ENCODE peak calls at places on chromosomes 4 and X, in six cellular contexts. P, M, V, O, C and D are unnamed samples.

GRCh38 chrX:38664285-38664684 is 102.9 kb downstream of the TSPAN7 start:
- DNase-seq in M (no peak), O (peak; percentile 58), V (peak; percentile 32), C (peak; percentile 29), P (peak; percentile 26), D (no peak)

GRCh38 chrX:151088221-151088620 is 88.2 kb upstream of the GPR50 start:
- DNase-seq in M (no peak), V (no peak), O (no peak), P (no peak), C (no peak), D (no peak)

GRCh38 chr4:157992038-157992706 is 180.7 kb downstream of the GASK1B start:
- DNase-seq in C (peak; percentile 62), M (peak; percentile 54), O (peak; percentile 72), V (peak; percentile 56), P (peak; percentile 73), D (peak; percentile 7)

GRCh38 chr4:38243385-38244053 is 283.3 kb downstream of the PTTG2 start:
- DNase-seq in O (no peak), M (no peak), C (peak; percentile 3), P (no peak), V (no peak), D (no peak)

GRCh38 chrX:57821703-57822375 is 88.4 kb downstream of the ZXDA start:
- DNase-seq in C (peak; percentile 30), P (peak; percentile 48), M (peak; percentile 7), V (peak; percentile 55), O (peak; percentile 54), D (peak; percentile 23)

GRCh38 chr4:155909615-155910226 is 6.2 kb downstream of the TDO2 start:
- DNase-seq in O (no peak), P (no peak), V (no peak), M (no peak), C (no peak), D (no peak)

GRCh38 chr4:150849016-150849415 is 166.1 kb downstream of the LRBA start:
- DNase-seq in P (no peak), O (no peak), C (peak; percentile 30), V (no peak), M (no peak), D (no peak)

GRCh38 chrX:140346711-140347110 is 158.2 kb downstream of the SOX3 start:
- DNase-seq in C (peak; percentile 56), O (no peak), M (no peak), P (no peak), V (no peak), D (no peak)

GRCh38 chrX:67692246-67692645 is 148.4 kb downstream of the AR start:
- DNase-seq in P (no peak), V (peak; percentile 24), M (peak; percentile 7), C (peak; percentile 84), O (no peak), D (no peak)

GRCh38 chr4:188147176-188147575 is 7.9 kb downstream of the TRIML1 start:
- DNase-seq in C (no peak), O (no peak), M (no peak), V (no peak), P (no peak), D (no peak)

GRCh38 chrX:12721042-12721441 is 70.2 kb upstream of the PRPS2 start:
- DNase-seq in O (peak; percentile 53), M (no peak), P (no peak), V (peak; percentile 1), C (no peak), D (no peak)

GRCh38 chr4:107897823-107898222 is 33.5 kb upstream of the CYP2U1 start:
- DNase-seq in P (no peak), C (no peak), M (no peak), O (no peak), V (no peak), D (no peak)

GRCh38 chr4:86848732-86849617 is at the start of gene SLC10A6:
- DNase-seq in V (no peak), O (no peak), M (no peak), P (no peak), C (no peak), D (no peak)

GRCh38 chrX:22163306-22163705 is 109.4 kb upstream of the CBLL2 start:
- DNase-seq in P (no peak), M (no peak), V (no peak), O (no peak), C (no peak), D (no peak)

GRCh38 chr4:7761720-7762119 is 177.9 kb downstream of the AFAP1 start:
- DNase-seq in C (peak; percentile 50), P (peak; percentile 32), O (peak; percentile 83), V (peak; percentile 72), M (no peak), D (peak; percentile 86)

GRCh38 chr4:106284227-106284626 is 31.8 kb downstream of the TBCK start:
- DNase-seq in P (no peak), M (no peak), C (no peak), O (no peak), V (no peak), D (no peak)

GRCh38 chrX:134537179-134537945 is 77.4 kb downstream of the HPRT1 start:
- DNase-seq in M (no peak), P (peak; percentile 31), C (peak; percentile 71), V (no peak), O (no peak), D (no peak)

GRCh38 chr4:121943941-121944340 is 7.9 kb downstream of the TRPC3 start:
- DNase-seq in V (peak; percentile 32), C (no peak), M (no peak), P (no peak), O (peak; percentile 53), D (no peak)

GRCh38 chr4:85744950-85745349 is 270.0 kb downstream of the ARHGAP24 start:
- DNase-seq in V (no peak), M (no peak), O (no peak), C (peak; percentile 77), P (peak; percentile 46), D (no peak)

GRCh38 chr4:128288689-128289106 is 1.1 kb upstream of the PGRMC2 start:
- DNase-seq in C (peak; percentile 45), O (peak; percentile 52), P (no peak), M (no peak), V (peak; percentile 64), D (peak; percentile 12)

GRCh38 chrX:34382416-34382815 is 250.3 kb upstream of the FAM47A start:
- DNase-seq in V (no peak), M (no peak), O (no peak), P (no peak), C (peak; percentile 24), D (no peak)

GRCh38 chr4:140790765-140791164 is 34.6 kb upstream of the TBC1D9 start:
- DNase-seq in C (peak; percentile 7), P (no peak), V (peak; percentile 85), O (no peak), M (no peak), D (peak; percentile 26)

GRCh38 chr4:1115528-1116293 is 2.3 kb upstream of the RNF212 start:
- DNase-seq in P (no peak), C (no peak), O (no peak), V (no peak), M (no peak), D (no peak)

GRCh38 chrX:67607436-67607835 is 63.6 kb downstream of the AR start:
- DNase-seq in O (no peak), P (no peak), V (no peak), M (peak; percentile 32), C (peak; percentile 63), D (no peak)

GRCh38 chr4:139214039-139214534 is 37.1 kb upstream of the ELF2 start:
- DNase-seq in O (peak; percentile 44), P (no peak), V (peak; percentile 89), M (no peak), C (no peak), D (peak; percentile 64)

GRCh38 chr4:110442309-110442708 is 33.6 kb upstream of the ENPEP start:
- DNase-seq in V (no peak), O (no peak), M (no peak), C (no peak), P (no peak), D (no peak)

GRCh38 chr4:148056879-148057278 is 325.0 kb downstream of the ARHGAP10 start:
- DNase-seq in O (peak; percentile 43), M (no peak), V (peak; percentile 94), P (peak; percentile 6), C (peak; percentile 77), D (peak; percentile 61)

GRCh38 chr4:142307857-142308256 is 538.2 kb downstream of the INPP4B start:
- DNase-seq in V (no peak), M (no peak), C (peak; percentile 12), O (no peak), P (no peak), D (no peak)

GRCh38 chrX:150572206-150572605 is 3.8 kb downstream of the MTM1 start:
- DNase-seq in V (no peak), P (no peak), O (no peak), M (no peak), C (no peak), D (no peak)

GRCh38 chr4:183398298-183399129 is 45.9 kb upstream of the CDKN2AIP start:
- DNase-seq in C (peak; percentile 76), P (no peak), V (peak; percentile 60), M (peak; percentile 37), O (peak; percentile 87), D (peak; percentile 73)

GRCh38 chr4:121381148-121381462 is 287 bp upstream of the QRFPR start:
- DNase-seq in C (no peak), V (no peak), P (no peak), O (no peak), M (no peak), D (no peak)

DNA sequence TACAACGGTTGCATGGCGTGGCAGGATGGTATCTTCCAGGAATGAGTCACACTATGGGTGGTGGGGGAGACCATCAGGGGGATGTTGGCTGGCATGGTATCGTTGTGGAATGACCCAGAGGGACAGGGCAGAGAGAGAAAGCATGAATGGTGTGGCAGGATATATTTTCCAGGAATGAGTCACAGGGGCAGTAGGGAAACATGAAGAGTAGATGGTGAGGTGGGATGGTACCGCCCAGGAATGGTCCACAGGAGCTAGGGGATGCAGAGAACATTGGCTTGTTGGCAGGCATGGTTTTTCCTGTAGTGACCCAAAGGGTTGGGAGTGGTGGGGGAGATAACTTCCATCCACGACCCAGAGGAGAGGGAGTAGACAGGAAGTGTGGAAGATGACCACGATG is 62.4 kb downstream of the MAOA start:
- DNase-seq in V (no peak), O (no peak), P (no peak), M (no peak), C (no peak), D (no peak)
- TF ChIP-seq CTCF in V (no peak), O (no peak), P (no peak), M (no peak), C (no peak), D (no peak)

GRCh38 chr4:26424838-26425237 is 65.4 kb downstream of the CCKAR start:
- DNase-seq in P (no peak), V (no peak), C (no peak), O (no peak), M (no peak), D (no peak)
- TF ChIP-seq CTCF in P (peak; percentile 52), V (no peak), C (peak; percentile 20), O (peak; percentile 28), M (peak; percentile 12), D (no peak)

GRCh38 chrX:131801066-131801465 is 222.0 kb upstream of the STK26 start:
- DNase-seq in C (no peak), O (no peak), V (no peak), P (no peak), M (no peak), D (no peak)

GRCh38 chrX:131801911-131802310 is 221.2 kb upstream of the STK26 start:
- DNase-seq in M (no peak), P (no peak), C (no peak), O (no peak), V (no peak), D (no peak)

GRCh38 chrX:131802836-131803626 is 220.1 kb upstream of the STK26 start:
- DNase-seq in P (no peak), M (no peak), V (peak; percentile 40), C (peak; percentile 25), O (no peak), D (peak; percentile 55)
- TF ChIP-seq CTCF in P (peak; percentile 55), M (no peak), V (peak; percentile 58), C (no peak), O (peak; percentile 33), D (peak; percentile 79)

GRCh38 chr4:68904786-68905185 is 46.8 kb downstream of the UGT2A3 start:
- DNase-seq in M (no peak), C (no peak), O (peak; percentile 19), V (peak; percentile 78), P (no peak), D (peak; percentile 6)
- TF ChIP-seq CTCF in M (peak; percentile 33), C (peak; percentile 2), O (peak; percentile 36), V (peak; percentile 29), P (no peak), D (peak; percentile 23)